ENCODE peak calls at places on chromosomes 13 and 19, in eight cellular contexts. S, P, M, C, K, E, Z and B are unnamed samples.

GRCh38 chr19:57675881-57676280 is 5.9 kb upstream of the ZNF551 start:
- DNase-seq in C (no peak), E (no peak), K (no peak), S (no peak), M (no peak), P (no peak), Z (no peak), B (no peak)

GRCh38 chr19:48752511-48753365 is at the start of gene FUT1:
- DNase-seq in K (peak; percentile 95), S (peak; percentile 20), P (peak; percentile 47), M (no peak), Z (no peak), E (no peak), C (peak; percentile 95), B (no peak)

GRCh38 chr19:49145485-49146407 is 9.4 kb downstream of the HRC start:
- DNase-seq in Z (peak; percentile 78), M (peak; percentile 92), K (peak; percentile 92), S (peak; percentile 57), C (no peak), E (peak; percentile 74), P (peak; percentile 86), B (peak; percentile 85)

GRCh38 chr19:50721441-50722137 is 1.6 kb upstream of the CLEC11A start:
- DNase-seq in K (no peak), S (no peak), M (no peak), Z (no peak), E (no peak), P (no peak), C (no peak), B (no peak)

GRCh38 chr19:7928741-7929701 is 3.1 kb upstream of the CTXN1 start:
- DNase-seq in K (no peak), S (peak; percentile 77), P (peak; percentile 92), E (no peak), C (peak; percentile 47), M (no peak), Z (peak; percentile 92), B (peak; percentile 53)

GRCh38 chr19:39128511-39129079 is 3.0 kb downstream of the PAK4 start:
- DNase-seq in E (no peak), K (no peak), S (no peak), C (no peak), P (no peak), Z (no peak), M (no peak), B (no peak)

GRCh38 chr13:80340643-80341097 is 256 bp downstream of the SPRY2 start:
- DNase-seq in Z (peak; percentile 81), M (no peak), P (peak; percentile 81), E (no peak), K (no peak), C (peak; percentile 39), S (peak; percentile 16), B (no peak)

GRCh38 chr19:14073925-14074838 is 1.6 kb downstream of the MISP3 start:
- DNase-seq in C (peak; percentile 55), M (no peak), E (no peak), S (peak; percentile 28), K (no peak), Z (no peak), P (no peak), B (no peak)

GRCh38 chr13:27496851-27497250 is 46.5 kb upstream of the MTIF3 start:
- DNase-seq in P (no peak), K (no peak), E (no peak), C (peak; percentile 8), S (no peak), Z (no peak), M (peak; percentile 40), B (no peak)

GRCh38 chr13:90997951-90998350 is 349.5 kb upstream of the MIR17HG start:
- DNase-seq in C (no peak), S (no peak), K (no peak), Z (no peak), E (no peak), P (no peak), M (no peak), B (no peak)

GRCh38 chr19:17669419-17669818 is 18.7 kb downstream of the UNC13A start:
- DNase-seq in K (no peak), Z (no peak), M (no peak), E (no peak), S (no peak), P (no peak), C (no peak), B (no peak)

GRCh38 chr13:51688937-51689336 is 104.7 kb downstream of the WDFY2 start:
- DNase-seq in K (no peak), M (no peak), E (no peak), S (no peak), Z (no peak), C (no peak), P (peak; percentile 15), B (no peak)

GRCh38 chr19:3047307-3048189 is 14.7 kb downstream of the TLE5 start:
- DNase-seq in S (peak; percentile 45), Z (peak; percentile 71), C (peak; percentile 91), P (peak; percentile 86), K (peak; percentile 17), M (no peak), E (peak; percentile 63), B (peak; percentile 93)

GRCh38 chr19:18421371-18421959 is 2.3 kb downstream of the SSBP4 start:
- DNase-seq in E (no peak), C (no peak), M (no peak), P (no peak), K (no peak), S (no peak), Z (no peak), B (no peak)

GRCh38 chr19:42113641-42114348 is 18.5 kb downstream of the POU2F2 start:
- DNase-seq in M (no peak), K (no peak), E (peak; percentile 93), C (no peak), S (no peak), Z (peak; percentile 96), P (peak; percentile 92), B (no peak)

GRCh38 chr13:109900723-109901122 is 114.3 kb upstream of the IRS2 start:
- DNase-seq in S (no peak), K (no peak), M (no peak), E (no peak), C (no peak), Z (no peak), P (no peak), B (no peak)

GRCh38 chr19:38989066-38989605 is 13.6 kb upstream of the FBXO17 start:
- DNase-seq in S (no peak), K (peak; percentile 37), Z (no peak), M (no peak), E (no peak), C (no peak), P (no peak), B (no peak)

GRCh38 chr19:56297010-56297409 is 17.6 kb downstream of the ZSCAN5A start:
- DNase-seq in S (no peak), E (no peak), Z (no peak), C (no peak), P (no peak), K (no peak), M (no peak), B (no peak)

GRCh38 chr19:29622191-29623070 is 16.3 kb downstream of the POP4 start:
- DNase-seq in M (no peak), K (peak; percentile 23), Z (peak; percentile 54), E (no peak), P (no peak), S (peak; percentile 38), C (no peak), B (no peak)

GRCh38 chr13:100530645-100531044 is 57.9 kb downstream of the GGACT start:
- DNase-seq in M (peak; percentile 65), K (no peak), C (peak; percentile 56), Z (no peak), S (no peak), P (no peak), E (no peak), B (peak; percentile 58)

GRCh38 chr13:30978981-30979956 is 46.8 kb downstream of the TEX26 start:
- DNase-seq in M (peak; percentile 79), S (peak; percentile 2), K (peak; percentile 45), Z (peak; percentile 25), P (peak; percentile 46), C (peak; percentile 5), E (peak; percentile 11), B (no peak)